ENCODE peak calls at places on chromosomes 4 and X, in six cellular contexts. K is SK-N-SH, U is pancreas, E is HCT116, S is IMR-90, D is bronchial epithelial cell. N is an unnamed sample.

GRCh38 chrX:119826399-119826959 is 26.3 kb downstream of the UPF3B start:
- DNase-seq in E (no peak), K (no peak), S (peak; percentile 39), D (peak; percentile 9), U (no peak), N (no peak)

GRCh38 chr4:184911310-184911709 is 85.5 kb upstream of the ACSL1 start:
- DNase-seq in U (no peak), D (peak; percentile 96), E (peak; percentile 23), S (peak; percentile 40), K (no peak), N (no peak)

GRCh38 chr4:128861856-128862518 is 52.5 kb downstream of the JADE1 start:
- DNase-seq in U (no peak), D (no peak), S (no peak), K (no peak), E (no peak), N (no peak)

GRCh38 chrX:103806862-103807474 is 25.1 kb downstream of the RAB9B start:
- DNase-seq in K (no peak), U (no peak), S (no peak), E (no peak), D (no peak), N (no peak)

GRCh38 chr4:15755321-15755750 is 22.8 kb upstream of the CD38 start:
- DNase-seq in D (peak; percentile 72), K (no peak), E (no peak), U (no peak), S (peak; percentile 69), N (no peak)

GRCh38 chr4:48271048-48271452 is 1.4 kb upstream of the TEC start:
- DNase-seq in K (no peak), D (no peak), E (no peak), S (no peak), U (no peak), N (no peak)

GRCh38 chr4:64000241-64000640 is 409.0 kb downstream of the TECRL start:
- DNase-seq in K (no peak), E (no peak), D (no peak), U (no peak), S (no peak), N (no peak)

GRCh38 chr4:54230479-54231418 is 1.7 kb downstream of the PDGFRA start:
- DNase-seq in U (peak; percentile 72), S (no peak), E (no peak), K (peak; percentile 41), D (no peak), N (peak; percentile 62)

GRCh38 chr4:98710831-98711230 is 52.4 kb upstream of the TSPAN5 start:
- DNase-seq in K (no peak), S (no peak), D (no peak), E (no peak), U (no peak), N (no peak)

GRCh38 chr4:113899260-113900177 is 79.9 kb downstream of the ARSJ start:
- DNase-seq in D (no peak), S (no peak), E (no peak), K (no peak), U (no peak), N (no peak)

GRCh38 chr4:113888006-113888405 is 91.4 kb downstream of the ARSJ start:
- DNase-seq in D (no peak), U (no peak), S (no peak), K (no peak), E (no peak), N (no peak)

GRCh38 chr4:113893546-113893945 is 85.9 kb downstream of the ARSJ start:
- DNase-seq in D (peak; percentile 39), K (no peak), U (no peak), E (no peak), S (peak; percentile 32), N (no peak)
- TF ChIP-seq CTCF in D (peak; percentile 22), K (peak; percentile 47), U (no peak), E (peak; percentile 44), S (peak; percentile 28), N (no peak)

DNA sequence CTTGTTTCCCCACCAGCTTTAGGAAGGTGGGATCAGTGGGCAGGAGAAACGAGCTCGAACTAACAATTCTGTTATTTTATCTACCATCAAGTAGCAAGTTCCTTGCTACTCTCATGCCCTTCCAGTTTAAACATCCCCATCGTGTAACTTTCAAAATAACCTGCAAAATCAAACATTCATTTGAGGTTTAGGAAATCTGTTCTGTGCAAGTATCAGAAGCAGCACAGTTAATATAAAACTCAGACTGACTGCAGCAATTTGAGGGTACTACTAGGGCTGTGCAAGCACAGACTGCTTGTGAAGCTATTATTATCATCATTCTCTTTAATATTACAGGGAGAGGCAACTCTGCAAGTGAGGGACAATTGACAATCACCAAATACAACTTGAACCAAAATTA is 48.0 kb downstream of the CHST7 start:
- DNase-seq in D (no peak), K (no peak), U (no peak), S (no peak), E (no peak), N (no peak)
- H3K36me3 ChIP-seq in D (no peaks in the 10 kb centered on the region), K (no peaks in the 10 kb centered on the region), U (no peaks in the 10 kb centered on the region), S (no peaks in the 10 kb centered on the region), E (no peaks in the 10 kb centered on the region), N (no peaks in the 10 kb centered on the region)

GRCh38 chr4:34469518-34469917 is 1774.8 kb downstream of the ARAP2 start:
- DNase-seq in D (no peak), K (no peak), U (no peak), S (no peak), E (no peak), N (no peak)

DNA sequence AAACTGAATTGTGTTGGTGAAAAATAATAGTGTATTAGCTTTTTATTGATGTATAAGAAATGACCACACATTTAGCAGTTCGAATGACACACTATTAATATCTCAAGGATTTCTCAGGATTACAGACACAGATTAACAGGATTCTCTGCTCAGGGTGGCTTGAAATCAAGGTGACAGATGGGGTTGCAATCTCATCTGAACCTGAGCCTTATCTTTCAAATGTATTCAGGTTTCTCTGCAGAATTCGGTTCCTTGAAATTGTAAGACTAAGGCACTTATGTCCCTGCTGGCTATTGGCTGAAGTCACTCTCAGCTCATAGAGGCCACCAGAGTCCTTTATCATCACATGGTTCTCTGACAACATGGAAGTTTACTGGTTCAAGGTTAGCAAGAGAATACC is 1780.1 kb downstream of the ARAP2 start:
- DNase-seq in E (no peak), U (no peak), S (no peak), D (no peak), K (no peak), N (no peak)
- TF ChIP-seq CTCF in E (no peak), U (no peak), S (no peak), D (no peak), K (no peak), N (no peak)

GRCh38 chr4:118814901-118815300 is 21.0 kb downstream of the SEC24D start:
- DNase-seq in K (no peak), S (no peak), U (no peak), D (no peak), E (no peak), N (no peak)
- H3K36me3 ChIP-seq in K (peaks cover 52% of the 10 kb centered on the region), S (peaks cover 49% of the 10 kb centered on the region), U (peaks cover 6% of the 10 kb centered on the region), D (peaks cover 22% of the 10 kb centered on the region), E (peaks cover 8% of the 10 kb centered on the region), N (peaks cover 66% of the 10 kb centered on the region)

GRCh38 chrX:154720067-154720466 is 30.8 kb downstream of the GAB3 start:
- DNase-seq in E (no peak), D (peak; percentile 89), U (no peak), S (no peak), K (no peak), N (no peak)

GRCh38 chrX:154715825-154716224 is 35.1 kb downstream of the GAB3 start:
- DNase-seq in S (no peak), D (no peak), U (no peak), E (no peak), K (no peak), N (no peak)

GRCh38 chrX:154718607-154719006 is 32.3 kb downstream of the GAB3 start:
- DNase-seq in D (no peak), U (no peak), K (no peak), S (no peak), E (no peak), N (no peak)

GRCh38 chrX:154719132-154719675 is 31.7 kb downstream of the GAB3 start:
- DNase-seq in D (peak; percentile 90), E (no peak), S (peak; percentile 85), U (no peak), K (no peak), N (no peak)

GRCh38 chrX:154717824-154718223 is 33.1 kb downstream of the GAB3 start:
- DNase-seq in U (no peak), E (no peak), S (peak; percentile 59), K (peak; percentile 7), D (no peak), N (no peak)
- TF ChIP-seq CTCF in U (no peak), E (no peak), S (no peak), K (peak; percentile 8), D (no peak), N (no peak)

DNA sequence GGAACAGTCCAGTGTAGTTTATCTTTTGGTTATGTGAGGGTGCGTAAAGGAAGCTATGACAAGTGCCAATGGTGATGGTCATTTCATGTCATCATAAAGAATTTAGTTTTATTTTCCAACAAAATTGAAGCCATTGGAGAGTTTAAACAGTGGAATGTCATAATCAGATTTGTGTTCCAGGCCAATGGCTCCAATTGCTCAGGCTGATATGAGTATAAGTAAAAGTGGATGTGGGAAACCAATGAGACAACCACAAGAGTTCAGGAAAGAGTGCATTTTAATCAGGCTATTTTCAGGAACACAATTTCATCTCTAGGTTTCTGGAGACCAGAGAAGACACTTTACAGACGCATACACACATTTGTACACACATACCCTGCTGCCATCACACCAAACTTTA is 20.7 kb downstream of the SPANXC start:
- DNase-seq in S (no peak), U (no peak), E (no peak), D (no peak), K (no peak), N (no peak)
- H3K36me3 ChIP-seq in S (no peaks in the 10 kb centered on the region), U (no peaks in the 10 kb centered on the region), E (no peaks in the 10 kb centered on the region), D (no peaks in the 10 kb centered on the region), K (no peaks in the 10 kb centered on the region), N (no peaks in the 10 kb centered on the region)

GRCh38 chr4:8688041-8688907 is 95.7 kb downstream of the CPZ start:
- DNase-seq in S (peak; percentile 2), D (no peak), E (peak; percentile 19), K (peak; percentile 86), U (no peak), N (no peak)
- TF ChIP-seq CTCF in S (peak; percentile 49), D (peak; percentile 18), E (peak; percentile 78), K (peak; percentile 17), U (peak; percentile 23), N (peak; percentile 9)

DNA sequence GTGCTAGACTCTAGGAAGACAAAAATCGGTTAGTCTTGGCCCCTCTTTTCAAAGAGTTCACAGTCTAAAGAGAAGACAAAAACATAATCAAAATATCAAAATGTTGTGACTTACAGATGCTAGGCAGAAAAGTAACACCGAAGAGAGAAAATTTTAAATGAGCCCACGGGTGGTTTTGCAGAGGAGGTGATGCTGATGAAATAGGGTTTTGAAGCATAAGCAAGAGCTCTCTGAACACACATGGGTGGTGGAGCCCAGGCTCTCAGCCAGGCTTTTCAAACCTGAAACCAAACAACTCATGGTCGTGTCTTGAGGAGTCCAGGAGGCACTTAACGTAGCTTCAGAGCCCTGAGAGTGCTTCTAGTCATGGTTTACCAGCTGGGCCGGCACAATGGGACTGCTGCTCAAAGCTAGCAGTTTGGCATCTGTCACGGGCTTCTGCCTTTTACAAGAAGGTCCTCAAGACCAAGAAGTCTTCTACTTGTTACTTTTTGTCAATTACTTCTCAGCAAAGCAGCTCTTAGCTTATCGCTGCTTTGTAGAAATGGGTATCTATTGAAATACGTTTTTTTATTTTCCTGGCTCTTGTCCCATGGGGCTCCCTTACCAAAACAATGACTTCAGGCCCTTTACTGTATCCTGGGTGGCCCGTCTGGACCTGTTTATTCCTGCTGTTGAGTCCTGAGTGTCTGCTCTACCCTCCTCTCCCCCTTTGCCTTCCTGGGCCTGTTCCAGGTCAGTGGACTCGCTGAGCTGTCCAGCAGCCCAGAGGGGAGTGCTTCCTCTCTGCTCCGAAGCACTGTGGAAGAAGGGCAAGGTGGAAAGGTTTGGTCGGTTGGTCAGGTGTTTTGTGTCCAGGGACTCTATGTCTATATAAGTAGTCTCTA is 69.5 kb downstream of the TNIP2 start:
- DNase-seq in U (no peak), K (no peak), S (no peak), E (no peak), D (peak; percentile 78), N (no peak)
- H3K36me3 ChIP-seq in U (peaks cover under 1% of the 10 kb centered on the region), K (peaks cover 58% of the 10 kb centered on the region), S (peaks cover 51% of the 10 kb centered on the region), E (peaks cover 26% of the 10 kb centered on the region), D (peaks cover 13% of the 10 kb centered on the region), N (peaks cover 3% of the 10 kb centered on the region)

N was measured in psoas muscle.